ENCODE peak calls at places on chromosomes 4 and X, in six cellular contexts. W, U, S, I, K and D are unnamed samples. For H3K4me1, the result is how much of the 10 kb centered on the place peaks cover.

GRCh38 chr4:73127839-73128448 is 58.4 kb upstream of the COX18 start:
- DNase-seq in W (no peak), U (peak), S (no peak), I (peak), K (no peak), D (peak)

GRCh38 chrX:1391370-1391706 is 575 bp downstream of the SLC25A6 start:
- DNase-seq in W (peak), U (peak), S (no peak), I (no peak), K (peak), D (no peak)

GRCh38 chrX:17740137-17741122 is 3.1 kb downstream of the SCML1 start:
- DNase-seq in W (no peak), U (no peak), S (no peak), I (no peak), K (no peak), D (no peak)

GRCh38 chrX:132490086-132490419 is 1.2 kb upstream of the MBNL3 start:
- DNase-seq in W (no peak), U (peak), S (no peak), I (no peak), K (no peak), D (no peak)

GRCh38 chr4:106604319-106605051 is 235.9 kb upstream of the GIMD1 start:
- DNase-seq in W (no peak), U (no peak), S (no peak), I (no peak), K (no peak), D (no peak)

GRCh38 chrX:54509401-54509800 is 13.4 kb upstream of the FGD1 start:
- DNase-seq in W (no peak), U (peak), S (no peak), I (peak), K (no peak), D (peak)

GRCh38 chr4:104123021-104123420 is 371.7 kb downstream of the CXXC4 start:
- DNase-seq in W (no peak), U (no peak), S (no peak), I (no peak), K (no peak), D (no peak)

GRCh38 chr4:173242466-173243250 is 74.0 kb downstream of the GALNT7 start:
- DNase-seq in W (no peak), U (no peak), S (no peak), I (no peak), K (no peak), D (no peak)

GRCh38 chr4:89469930-89470375 is 162.4 kb upstream of the GPRIN3 start:
- DNase-seq in W (no peak), U (no peak), S (no peak), I (peak), K (no peak), D (peak)

GRCh38 chr4:18981234-18981615 is 959.7 kb upstream of the LCORL start:
- DNase-seq in W (no peak), U (no peak), S (no peak), I (no peak), K (no peak), D (no peak)

GRCh38 chrX:130216312-130216711 is 44.5 kb downstream of the RAB33A start:
- DNase-seq in W (no peak), U (no peak), S (no peak), I (peak), K (no peak), D (peak)

DNA sequence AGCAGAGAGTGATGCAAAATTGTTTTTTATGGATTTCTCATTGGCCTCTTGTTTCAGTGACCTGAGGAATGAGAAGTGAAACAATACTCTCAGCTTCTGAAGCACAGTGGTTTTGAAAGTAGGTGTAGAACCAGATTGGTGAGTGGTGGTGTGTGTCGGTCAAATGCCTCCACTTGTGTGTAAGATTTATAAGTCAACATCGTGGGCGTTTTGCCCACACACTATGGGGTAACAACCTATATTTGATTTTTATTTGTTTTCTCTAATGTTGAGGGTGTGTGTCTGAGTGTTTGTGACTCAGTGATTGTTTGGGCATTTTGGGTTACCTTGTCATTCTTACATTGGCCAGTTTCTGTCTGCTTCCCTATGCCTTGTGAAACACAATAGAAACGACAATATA is 23.3 kb downstream of the ADGRL3 start:
- DNase-seq in W (no peak), U (no peak), S (no peak), I (no peak), K (no peak), D (no peak)
- H3K4ac ChIP-seq in W (no peak), U (no peak), S (no peak), I (no peak), K (no peak), D (no peak)

GRCh38 chrX:77742788-77743476 is 43.1 kb downstream of the ATRX start:
- DNase-seq in W (no peak), U (no peak), S (no peak), I (no peak), K (no peak), D (no peak)
- H3K4me1 ChIP-seq in W (under half), U (under half), S (under half), I (under half), K (under half), D (under half)

GRCh38 chr4:101615652-101616051 is 174.9 kb upstream of the BANK1 start:
- DNase-seq in W (no peak), U (no peak), S (no peak), I (no peak), K (no peak), D (no peak)

GRCh38 chr4:101621120-101621519 is 169.4 kb upstream of the BANK1 start:
- DNase-seq in W (no peak), U (no peak), S (no peak), I (peak), K (no peak), D (peak)
- H2BK15ac ChIP-seq in W (no peak), U (no peak), S (no peak), I (no peak), K (no peak), D (no peak)

GRCh38 chrX:69063486-69063885 is 101.8 kb downstream of the PJA1 start:
- DNase-seq in W (no peak), U (no peak), S (peak), I (no peak), K (peak), D (no peak)

GRCh38 chrX:69067841-69068240 is 97.4 kb downstream of the PJA1 start:
- DNase-seq in W (no peak), U (no peak), S (no peak), I (no peak), K (peak), D (no peak)

GRCh38 chrX:69066966-69067525 is 98.2 kb downstream of the PJA1 start:
- DNase-seq in W (no peak), U (no peak), S (no peak), I (peak), K (peak), D (peak)

GRCh38 chrX:69066021-69066757 is 99.1 kb downstream of the PJA1 start:
- DNase-seq in W (no peak), U (no peak), S (peak), I (no peak), K (peak), D (no peak)

GRCh38 chrX:69065451-69065850 is 99.8 kb downstream of the PJA1 start:
- DNase-seq in W (no peak), U (no peak), S (peak), I (peak), K (peak), D (peak)
- H3K4ac ChIP-seq in W (no peak), U (no peak), S (no peak), I (no peak), K (no peak), D (no peak)

GRCh38 chr4:149987330-149987751 is 90.9 kb upstream of the DCLK2 start:
- DNase-seq in W (no peak), U (no peak), S (no peak), I (no peak), K (no peak), D (peak)
- H3K4me1 ChIP-seq in W (under half), U (under half), S (under half), I (under half), K (under half), D (under half)

DNA sequence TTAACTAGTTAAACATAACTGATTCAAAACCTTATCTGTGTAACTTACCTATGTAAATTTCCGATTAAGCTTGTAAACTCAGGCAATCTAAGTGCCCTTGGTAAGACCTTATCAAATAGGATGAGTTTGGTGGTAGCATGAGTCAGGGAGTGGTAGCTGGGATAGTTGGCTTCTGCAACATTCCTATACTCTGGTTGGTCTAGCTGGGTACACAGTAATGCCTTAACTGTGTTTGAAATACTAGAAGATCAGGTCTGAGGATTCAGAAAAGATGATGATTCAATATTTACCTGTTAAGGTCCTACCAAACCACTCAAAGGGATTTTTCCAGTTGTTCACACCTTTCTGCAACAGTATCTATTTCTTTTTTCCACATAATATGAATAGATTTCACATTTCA is 5.3 kb downstream of the YIPF7 start:
- DNase-seq in W (no peak), U (no peak), S (no peak), I (no peak), K (no peak), D (no peak)
- H2BK15ac ChIP-seq in W (no peak), U (no peak), S (no peak), I (no peak), K (no peak), D (no peak)

GRCh38 chr4:139092271-139092670 is 76.7 kb downstream of the NOCT start:
- DNase-seq in W (no peak), U (no peak), S (no peak), I (no peak), K (no peak), D (no peak)
- H3K4ac ChIP-seq in W (no peak), U (no peak), S (no peak), I (no peak), K (no peak), D (no peak)

DNA sequence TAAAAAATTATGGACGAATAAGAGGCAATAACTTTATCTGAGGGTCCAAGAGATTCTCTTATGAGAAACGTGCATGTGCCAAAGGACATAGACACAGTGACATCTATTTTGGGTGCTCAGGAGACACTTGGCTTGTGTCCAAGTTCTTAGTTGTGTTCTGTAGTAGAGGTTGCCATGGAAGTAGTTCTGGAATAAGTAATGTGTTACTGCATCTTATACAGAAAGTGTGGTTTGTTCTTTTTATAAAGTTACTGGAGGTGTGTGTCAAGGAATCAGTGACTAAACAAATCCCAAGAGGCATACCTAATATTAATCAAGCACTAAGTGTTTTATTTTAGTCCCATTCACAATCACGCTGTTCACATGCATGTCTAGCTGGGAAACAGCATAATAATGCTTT is 305.7 kb downstream of the ARHGAP24 start:
- DNase-seq in W (no peak), U (no peak), S (no peak), I (no peak), K (no peak), D (peak)
- H3K4me1 ChIP-seq in W (under half), U (under half), S (under half), I (under half), K (under half), D (under half)

DNA sequence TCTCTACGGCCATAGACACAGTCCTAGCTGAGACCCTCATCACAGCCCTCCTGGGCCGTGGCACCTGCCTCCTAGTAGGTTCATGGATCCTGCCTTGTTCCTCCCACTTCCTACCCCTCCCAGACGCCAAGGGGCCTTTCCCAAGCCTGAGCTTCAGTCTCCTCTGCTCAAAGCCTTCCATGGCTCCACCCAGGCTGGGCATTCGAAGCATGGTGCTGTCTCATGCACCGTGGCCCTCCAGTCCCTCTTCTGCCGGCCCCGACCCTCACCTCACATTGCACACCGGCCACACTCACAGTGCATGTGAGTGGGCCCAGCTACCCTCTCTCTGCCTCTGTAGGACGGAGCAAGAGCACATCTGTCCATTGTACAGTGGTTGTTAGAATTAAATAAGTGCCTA is 21.7 kb upstream of the KIAA0232 start:
- DNase-seq in W (no peak), U (no peak), S (no peak), I (no peak), K (no peak), D (no peak)
- H2BK15ac ChIP-seq in W (peak), U (no peak), S (no peak), I (no peak), K (no peak), D (no peak)